ENCODE peak calls at places on chromosomes 11 and 22, in five cellular contexts. V, O, M, W and T are unnamed samples.

GRCh38 chr11:67652965-67653845 is 2.7 kb upstream of the ACY3 start:
- DNase-seq in W (peak; percentile 65), V (peak; percentile 24), M (no peak), O (no peak), T (peak; percentile 47)

GRCh38 chr22:49691256-49691655 is 136.4 kb downstream of the BRD1 start:
- DNase-seq in M (no peak), W (peak; percentile 70), O (no peak), V (no peak), T (no peak)

GRCh38 chr22:42156597-42156996 is 26.0 kb upstream of the CYP2D6 start:
- DNase-seq in M (no peak), O (no peak), W (no peak), V (no peak), T (no peak)

GRCh38 chr11:69801513-69802335 is 17.5 kb downstream of the FGF3 start:
- DNase-seq in M (no peak), O (no peak), W (no peak), V (no peak), T (no peak)

GRCh38 chr22:43566021-43566420 is 154.2 kb downstream of the MPPED1 start:
- DNase-seq in W (no peak), M (no peak), O (no peak), V (no peak), T (peak; percentile 81)

GRCh38 chr11:133040289-133040893 is 491.9 kb downstream of the OPCML start:
- DNase-seq in M (no peak), V (no peak), O (no peak), W (no peak), T (no peak)

GRCh38 chr11:57131080-57131790 is 50.5 kb upstream of the LRRC55 start:
- DNase-seq in O (no peak), M (no peak), V (no peak), W (no peak), T (no peak)

GRCh38 chr11:21893468-21893867 is 299.4 kb upstream of the ANO5 start:
- DNase-seq in V (no peak), W (no peak), O (no peak), M (no peak), T (no peak)

GRCh38 chr11:87473174-87473573 is 435.4 kb downstream of the TMEM135 start:
- DNase-seq in O (no peak), W (no peak), V (no peak), M (no peak), T (no peak)

GRCh38 chr22:25764270-25765015 is 22.5 kb downstream of the MYO18B start:
- DNase-seq in V (no peak), M (no peak), W (no peak), O (no peak), T (no peak)

GRCh38 chr22:38298312-38299000 is 18.8 kb downstream of the CSNK1E start:
- DNase-seq in M (no peak), O (no peak), V (no peak), W (no peak), T (no peak)

GRCh38 chr22:32509045-32509444 is 34.4 kb downstream of the FBXO7 start:
- DNase-seq in W (no peak), V (no peak), M (no peak), O (no peak), T (no peak)

GRCh38 chr11:111148953-111149352 is 96.6 kb upstream of the POU2AF2 start:
- DNase-seq in O (no peak), W (no peak), V (no peak), M (peak; percentile 18), T (no peak)

GRCh38 chr11:35747638-35748037 is 85.1 kb downstream of the TRIM44 start:
- DNase-seq in M (no peak), O (no peak), W (no peak), V (no peak), T (no peak)

GRCh38 chr11:109435121-109435742 is 13.2 kb downstream of the C11orf87 start:
- DNase-seq in V (no peak), O (no peak), W (no peak), M (no peak), T (no peak)

GRCh38 chr11:27216268-27217149 is 146.5 kb downstream of the CCDC34 start:
- DNase-seq in W (no peak), M (no peak), V (peak; percentile 81), O (peak; percentile 89), T (no peak)

GRCh38 chr11:57641011-57641410 is 8.7 kb downstream of the YPEL4 start:
- DNase-seq in O (no peak), M (no peak), V (no peak), W (no peak), T (no peak)

GRCh38 chr11:6757373-6757967 is 14.3 kb downstream of the OR2AG2 start:
- DNase-seq in O (peak; percentile 19), W (no peak), M (peak; percentile 36), V (no peak), T (no peak)

GRCh38 chr11:4543561-4543960 is 1.4 kb upstream of the OR52M1 start:
- DNase-seq in O (no peak), W (no peak), M (no peak), V (no peak), T (no peak)

GRCh38 chr22:26576026-26576680 is 13.8 kb downstream of the TPST2 start:
- DNase-seq in W (no peak), O (no peak), V (no peak), M (no peak), T (no peak)

GRCh38 chr11:75152651-75153553 is 2.0 kb downstream of the SLCO2B1 start:
- DNase-seq in W (no peak), M (no peak), V (no peak), O (no peak), T (no peak)
- H3K4me3 ChIP-seq in W (peak overlapping the region; percentile 26), M (no peak overlapping the region), V (peak overlapping the region; percentile 59), O (no peak overlapping the region), T (peak overlapping the region; percentile 28)

GRCh38 chr22:30254307-30254706 is 7.7 kb upstream of the LIF start:
- DNase-seq in M (no peak), W (no peak), O (no peak), V (no peak), T (no peak)
- TF ChIP-seq POLR2A in M (no peak), W (no peak), O (no peak), V (no peak), T (no peak)

GRCh38 chr22:19732403-19733113 is 9.2 kb downstream of the GP1BB start:
- DNase-seq in M (no peak), V (no peak), W (no peak), O (no peak), T (no peak)
- H3K4me3 ChIP-seq in M (no peak overlapping the region), V (no peak overlapping the region), W (no peak overlapping the region), O (no peak overlapping the region), T (no peak overlapping the region)

DNA sequence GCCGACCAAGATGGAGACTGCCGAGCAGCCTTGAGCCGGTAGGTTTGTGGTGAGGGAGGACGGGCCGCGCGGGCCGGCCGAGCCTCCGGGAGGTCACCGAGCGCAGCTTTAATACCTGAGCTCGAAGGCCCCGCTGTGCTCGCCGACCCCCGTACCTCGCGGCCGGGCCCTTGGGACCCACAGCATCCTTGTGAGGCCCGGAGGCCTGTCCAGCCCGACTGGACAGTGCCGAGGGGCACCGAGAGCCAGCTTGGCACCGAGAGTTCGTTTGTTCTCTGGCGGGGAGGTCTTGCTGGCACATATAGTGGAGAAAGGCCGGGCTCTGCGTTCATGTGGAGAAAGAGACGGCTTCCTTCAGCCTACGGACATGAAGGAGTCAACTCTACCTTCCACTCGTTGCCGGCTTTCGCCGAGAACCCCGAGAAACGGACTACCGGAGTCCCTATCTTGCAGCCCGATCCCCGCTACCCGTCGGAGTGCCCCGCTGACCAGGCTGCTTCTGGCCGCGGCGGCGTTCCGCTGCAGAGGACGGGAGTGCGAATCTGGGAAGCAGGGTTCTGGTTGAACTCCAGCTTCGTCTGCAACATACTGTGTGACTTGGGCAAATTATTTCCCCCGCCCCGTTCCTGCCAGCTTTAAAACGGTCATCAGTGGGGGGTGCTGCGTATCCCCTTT is 348 bp downstream of the TSSC4 start:
- DNase-seq in V (no peak), W (no peak), O (no peak), M (no peak), T (no peak)
- TF ChIP-seq POLR2A in V (no peak), W (no peak), O (peak; percentile 53), M (no peak), T (no peak)

DNA sequence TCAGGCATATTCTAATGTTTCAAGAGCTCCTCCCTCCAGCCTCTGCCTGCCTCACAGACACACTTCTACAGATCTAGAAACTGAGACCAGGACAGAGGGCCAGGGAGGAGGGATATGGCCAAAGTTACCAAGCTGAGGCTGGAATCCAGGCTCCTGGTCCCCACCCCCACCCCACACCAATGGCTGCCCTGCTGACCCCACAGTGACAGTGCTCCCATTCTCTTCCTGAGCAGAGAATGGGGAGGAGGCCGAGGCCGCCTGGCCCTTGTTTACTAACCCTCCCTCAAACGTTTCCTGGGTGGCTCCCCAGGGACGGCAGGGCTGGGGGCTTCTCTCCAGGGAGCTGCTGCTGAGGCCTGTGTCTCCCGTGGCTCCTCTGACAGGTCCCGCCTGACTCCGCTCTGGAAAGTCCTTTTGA is 2.3 kb downstream of the PLEKHB1 start:
- DNase-seq in W (no peak), M (no peak), V (no peak), O (no peak), T (no peak)
- H3K4me3 ChIP-seq in W (no peak overlapping the region), M (no peak overlapping the region), V (no peak overlapping the region), O (no peak overlapping the region), T (no peak overlapping the region)

GRCh38 chr11:119112314-119113020 is 5.3 kb downstream of the C2CD2L start:
- DNase-seq in W (no peak), M (no peak), O (peak; percentile 13), V (no peak), T (no peak)
- TF ChIP-seq POLR2A in W (no peak), M (no peak), O (no peak), V (no peak), T (no peak)

DNA sequence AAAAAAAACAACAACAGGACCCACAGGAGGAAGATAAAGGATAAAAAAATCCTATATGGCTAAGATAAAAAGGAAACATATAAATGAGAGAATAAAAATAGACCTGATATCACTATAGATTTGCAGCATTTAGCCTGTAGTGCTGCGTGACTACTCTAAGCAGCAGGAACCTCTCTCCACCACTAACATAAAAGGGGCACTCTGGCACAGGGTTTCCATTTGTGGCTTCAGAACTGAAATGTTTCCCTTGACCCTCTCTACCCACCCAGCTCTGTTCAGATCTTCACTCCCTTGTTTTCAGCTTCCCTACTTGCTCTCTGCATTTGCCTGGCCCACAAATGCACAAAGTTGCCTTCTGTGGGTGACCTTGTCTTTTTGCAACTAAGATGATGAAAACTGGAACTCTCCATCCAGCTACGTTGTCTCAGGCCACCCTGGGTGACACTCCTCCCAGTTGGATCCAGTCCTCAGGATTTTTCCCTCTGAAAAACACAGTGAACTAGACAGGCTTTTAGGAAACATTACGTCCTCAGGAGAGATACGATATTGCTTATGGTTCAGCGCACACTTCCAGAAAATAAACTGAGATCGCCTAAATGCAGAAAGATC is 19.8 kb upstream of the PSMA1 start:
- DNase-seq in W (no peak), M (no peak), V (no peak), O (no peak), T (no peak)
- H3K4me3 ChIP-seq in W (no peak overlapping the region), M (no peak overlapping the region), V (no peak overlapping the region), O (no peak overlapping the region), T (no peak overlapping the region)

GRCh38 chr11:3121931-3122774 is 43.0 kb downstream of the OSBPL5 start:
- DNase-seq in V (peak; percentile 55), O (peak; percentile 26), W (peak; percentile 78), M (no peak), T (peak; percentile 50)
- TF ChIP-seq POLR2A in V (no peak), O (no peak), W (no peak), M (no peak), T (no peak)